ENCODE peak calls at places on chromosomes 2 and 18, in six cellular contexts. One of them, this sample, is unnamed.
A peak's percentile ranks its signal among the peaks of the same experiment; 100 is the strongest.

GRCh38 chr2:146777181-146777580 is 1067.6 kb upstream of the ACVR2A start:
- DNase-seq in stimulated activated naive B cell treated with anti-CD40 and anti-IgM and Interleukin-4, amounts not matched to agents 10 μg/mL and 1 μg/mL and 100 μg/mL, for 72 hours: no peak
- DNase-seq in EL: no peak
- DNase-seq in activated CD4-positive, alpha-beta T cell treated with anti-CD3 and anti-CD28 coated beads for 48 hours: no peak
- DNase-seq in C1 segment of cervical spinal cord: no peak
- DNase-seq in AG08395: no peak
- DNase-seq in this sample: no peak

GRCh38 chr2:189050110-189050712 is 76.0 kb downstream of the COL3A1 start:
- DNase-seq in EL: no peak
- DNase-seq in stimulated activated naive B cell treated with anti-CD40 and anti-IgM and Interleukin-4, amounts not matched to agents 10 μg/mL and 1 μg/mL and 100 μg/mL, for 72 hours: no peak
- DNase-seq in activated CD4-positive, alpha-beta T cell treated with anti-CD3 and anti-CD28 coated beads for 48 hours: no peak
- DNase-seq in C1 segment of cervical spinal cord: no peak
- DNase-seq in AG08395: no peak
- DNase-seq in this sample: no peak

GRCh38 chr2:145027073-145027459 is 507.1 kb upstream of the ZEB2 start:
- DNase-seq in AG08395: peak; percentile 36
- DNase-seq in EL: peak; percentile 87
- DNase-seq in C1 segment of cervical spinal cord: no peak
- DNase-seq in stimulated activated naive B cell treated with anti-CD40 and anti-IgM and Interleukin-4, amounts not matched to agents 10 μg/mL and 1 μg/mL and 100 μg/mL, for 72 hours: no peak
- DNase-seq in activated CD4-positive, alpha-beta T cell treated with anti-CD3 and anti-CD28 coated beads for 48 hours: no peak
- DNase-seq in this sample: no peak

GRCh38 chr2:20438334-20439192 is 8.3 kb upstream of the RHOB start:
- DNase-seq in C1 segment of cervical spinal cord: no peak
- DNase-seq in stimulated activated naive B cell treated with anti-CD40 and anti-IgM and Interleukin-4, amounts not matched to agents 10 μg/mL and 1 μg/mL and 100 μg/mL, for 72 hours: no peak
- DNase-seq in EL: peak; percentile 59
- DNase-seq in activated CD4-positive, alpha-beta T cell treated with anti-CD3 and anti-CD28 coated beads for 48 hours: no peak
- DNase-seq in AG08395: peak; percentile 45
- DNase-seq in this sample: no peak

GRCh38 chr2:43515807-43516497 is 79.9 kb downstream of the THADA start:
- DNase-seq in EL: no peak
- DNase-seq in AG08395: no peak
- DNase-seq in stimulated activated naive B cell treated with anti-CD40 and anti-IgM and Interleukin-4, amounts not matched to agents 10 μg/mL and 1 μg/mL and 100 μg/mL, for 72 hours: no peak
- DNase-seq in C1 segment of cervical spinal cord: no peak
- DNase-seq in activated CD4-positive, alpha-beta T cell treated with anti-CD3 and anti-CD28 coated beads for 48 hours: no peak
- DNase-seq in this sample: no peak

GRCh38 chr2:53724511-53724910 is 43.1 kb upstream of the CHAC2 start:
- DNase-seq in activated CD4-positive, alpha-beta T cell treated with anti-CD3 and anti-CD28 coated beads for 48 hours: no peak
- DNase-seq in C1 segment of cervical spinal cord: no peak
- DNase-seq in stimulated activated naive B cell treated with anti-CD40 and anti-IgM and Interleukin-4, amounts not matched to agents 10 μg/mL and 1 μg/mL and 100 μg/mL, for 72 hours: no peak
- DNase-seq in AG08395: no peak
- DNase-seq in EL: peak; percentile 50
- DNase-seq in this sample: peak; percentile 81

GRCh38 chr2:12321017-12321641 is 395.6 kb upstream of the TRIB2 start:
- DNase-seq in C1 segment of cervical spinal cord: no peak
- DNase-seq in AG08395: peak; percentile 88
- DNase-seq in activated CD4-positive, alpha-beta T cell treated with anti-CD3 and anti-CD28 coated beads for 48 hours: no peak
- DNase-seq in EL: peak; percentile 93
- DNase-seq in stimulated activated naive B cell treated with anti-CD40 and anti-IgM and Interleukin-4, amounts not matched to agents 10 μg/mL and 1 μg/mL and 100 μg/mL, for 72 hours: no peak
- DNase-seq in this sample: peak; percentile 97

GRCh38 chr2:232928564-232929302 is 58.7 kb downstream of the SNORC start:
- DNase-seq in stimulated activated naive B cell treated with anti-CD40 and anti-IgM and Interleukin-4, amounts not matched to agents 10 μg/mL and 1 μg/mL and 100 μg/mL, for 72 hours: no peak
- DNase-seq in AG08395: no peak
- DNase-seq in C1 segment of cervical spinal cord: no peak
- DNase-seq in activated CD4-positive, alpha-beta T cell treated with anti-CD3 and anti-CD28 coated beads for 48 hours: no peak
- DNase-seq in EL: no peak
- DNase-seq in this sample: no peak

GRCh38 chr2:191212119-191212518 is 33.1 kb upstream of the MYO1B start:
- DNase-seq in EL: no peak
- DNase-seq in AG08395: no peak
- DNase-seq in activated CD4-positive, alpha-beta T cell treated with anti-CD3 and anti-CD28 coated beads for 48 hours: no peak
- DNase-seq in C1 segment of cervical spinal cord: no peak
- DNase-seq in stimulated activated naive B cell treated with anti-CD40 and anti-IgM and Interleukin-4, amounts not matched to agents 10 μg/mL and 1 μg/mL and 100 μg/mL, for 72 hours: no peak
- DNase-seq in this sample: no peak

GRCh38 chr2:61632276-61633169 is 94.4 kb upstream of the XPO1 start:
- DNase-seq in EL: no peak
- DNase-seq in activated CD4-positive, alpha-beta T cell treated with anti-CD3 and anti-CD28 coated beads for 48 hours: no peak
- DNase-seq in stimulated activated naive B cell treated with anti-CD40 and anti-IgM and Interleukin-4, amounts not matched to agents 10 μg/mL and 1 μg/mL and 100 μg/mL, for 72 hours: no peak
- DNase-seq in AG08395: no peak
- DNase-seq in C1 segment of cervical spinal cord: no peak
- DNase-seq in this sample: no peak

GRCh38 chr2:3377279-3377611 is 373 bp downstream of the EIPR1 start:
- DNase-seq in stimulated activated naive B cell treated with anti-CD40 and anti-IgM and Interleukin-4, amounts not matched to agents 10 μg/mL and 1 μg/mL and 100 μg/mL, for 72 hours: no peak
- DNase-seq in activated CD4-positive, alpha-beta T cell treated with anti-CD3 and anti-CD28 coated beads for 48 hours: peak; percentile 56
- DNase-seq in EL: peak; percentile 55
- DNase-seq in AG08395: peak; percentile 60
- DNase-seq in C1 segment of cervical spinal cord: no peak
- DNase-seq in this sample: no peak

GRCh38 chr18:73924316-73924715 is 223.3 kb downstream of the FBXO15 start:
- DNase-seq in EL: no peak
- DNase-seq in C1 segment of cervical spinal cord: no peak
- DNase-seq in AG08395: no peak
- DNase-seq in stimulated activated naive B cell treated with anti-CD40 and anti-IgM and Interleukin-4, amounts not matched to agents 10 μg/mL and 1 μg/mL and 100 μg/mL, for 72 hours: no peak
- DNase-seq in activated CD4-positive, alpha-beta T cell treated with anti-CD3 and anti-CD28 coated beads for 48 hours: no peak
- DNase-seq in this sample: no peak

GRCh38 chr2:31397099-31397498 is 17.4 kb downstream of the XDH start:
- DNase-seq in EL: no peak
- DNase-seq in activated CD4-positive, alpha-beta T cell treated with anti-CD3 and anti-CD28 coated beads for 48 hours: no peak
- DNase-seq in C1 segment of cervical spinal cord: no peak
- DNase-seq in stimulated activated naive B cell treated with anti-CD40 and anti-IgM and Interleukin-4, amounts not matched to agents 10 μg/mL and 1 μg/mL and 100 μg/mL, for 72 hours: no peak
- DNase-seq in AG08395: no peak
- DNase-seq in this sample: no peak

GRCh38 chr2:1593371-1594205 is 150.7 kb downstream of the PXDN start:
- DNase-seq in stimulated activated naive B cell treated with anti-CD40 and anti-IgM and Interleukin-4, amounts not matched to agents 10 μg/mL and 1 μg/mL and 100 μg/mL, for 72 hours: no peak
- DNase-seq in EL: peak; percentile 86
- DNase-seq in activated CD4-positive, alpha-beta T cell treated with anti-CD3 and anti-CD28 coated beads for 48 hours: peak; percentile 23
- DNase-seq in AG08395: peak; percentile 90
- DNase-seq in C1 segment of cervical spinal cord: no peak
- DNase-seq in this sample: peak; percentile 77

GRCh38 chr2:56337342-56337741 is 153.6 kb downstream of the CCDC85A start:
- DNase-seq in C1 segment of cervical spinal cord: no peak
- DNase-seq in stimulated activated naive B cell treated with anti-CD40 and anti-IgM and Interleukin-4, amounts not matched to agents 10 μg/mL and 1 μg/mL and 100 μg/mL, for 72 hours: no peak
- DNase-seq in EL: no peak
- DNase-seq in activated CD4-positive, alpha-beta T cell treated with anti-CD3 and anti-CD28 coated beads for 48 hours: no peak
- DNase-seq in AG08395: no peak
- DNase-seq in this sample: no peak

GRCh38 chr2:216574046-216574445 is 59.2 kb upstream of the IGFBP2 start:
- DNase-seq in AG08395: peak; percentile 79
- DNase-seq in C1 segment of cervical spinal cord: no peak
- DNase-seq in EL: peak; percentile 30
- DNase-seq in activated CD4-positive, alpha-beta T cell treated with anti-CD3 and anti-CD28 coated beads for 48 hours: no peak
- DNase-seq in stimulated activated naive B cell treated with anti-CD40 and anti-IgM and Interleukin-4, amounts not matched to agents 10 μg/mL and 1 μg/mL and 100 μg/mL, for 72 hours: no peak
- DNase-seq in this sample: no peak

GRCh38 chr2:171406044-171406443 is 27.7 kb downstream of the METTL8 start:
- DNase-seq in activated CD4-positive, alpha-beta T cell treated with anti-CD3 and anti-CD28 coated beads for 48 hours: no peak
- DNase-seq in EL: no peak
- DNase-seq in AG08395: no peak
- DNase-seq in C1 segment of cervical spinal cord: no peak
- DNase-seq in stimulated activated naive B cell treated with anti-CD40 and anti-IgM and Interleukin-4, amounts not matched to agents 10 μg/mL and 1 μg/mL and 100 μg/mL, for 72 hours: no peak
- DNase-seq in this sample: no peak

GRCh38 chr2:142734231-142734630 is 143.2 kb upstream of the KYNU start:
- DNase-seq in AG08395: no peak
- DNase-seq in stimulated activated naive B cell treated with anti-CD40 and anti-IgM and Interleukin-4, amounts not matched to agents 10 μg/mL and 1 μg/mL and 100 μg/mL, for 72 hours: no peak
- DNase-seq in activated CD4-positive, alpha-beta T cell treated with anti-CD3 and anti-CD28 coated beads for 48 hours: no peak
- DNase-seq in EL: no peak
- DNase-seq in C1 segment of cervical spinal cord: no peak
- DNase-seq in this sample: no peak

GRCh38 chr2:95056461-95057459 is 31.3 kb downstream of the MAL start:
- DNase-seq in AG08395: peak; percentile 28
- DNase-seq in activated CD4-positive, alpha-beta T cell treated with anti-CD3 and anti-CD28 coated beads for 48 hours: no peak
- DNase-seq in EL: peak; percentile 46
- DNase-seq in C1 segment of cervical spinal cord: peak; percentile 53
- DNase-seq in stimulated activated naive B cell treated with anti-CD40 and anti-IgM and Interleukin-4, amounts not matched to agents 10 μg/mL and 1 μg/mL and 100 μg/mL, for 72 hours: no peak
- DNase-seq in this sample: no peak

GRCh38 chr2:177783091-177783490 is 289.5 kb downstream of the PDE11A start:
- DNase-seq in C1 segment of cervical spinal cord: no peak
- DNase-seq in AG08395: no peak
- DNase-seq in EL: no peak
- DNase-seq in activated CD4-positive, alpha-beta T cell treated with anti-CD3 and anti-CD28 coated beads for 48 hours: no peak
- DNase-seq in stimulated activated naive B cell treated with anti-CD40 and anti-IgM and Interleukin-4, amounts not matched to agents 10 μg/mL and 1 μg/mL and 100 μg/mL, for 72 hours: no peak
- DNase-seq in this sample: peak; percentile 1

GRCh38 chr2:235707411-235708096 is 213.7 kb downstream of the AGAP1 start:
- DNase-seq in AG08395: no peak
- DNase-seq in EL: no peak
- DNase-seq in stimulated activated naive B cell treated with anti-CD40 and anti-IgM and Interleukin-4, amounts not matched to agents 10 μg/mL and 1 μg/mL and 100 μg/mL, for 72 hours: no peak
- DNase-seq in C1 segment of cervical spinal cord: no peak
- DNase-seq in activated CD4-positive, alpha-beta T cell treated with anti-CD3 and anti-CD28 coated beads for 48 hours: no peak
- DNase-seq in this sample: no peak

GRCh38 chr2:201322772-201323171 is 34.4 kb downstream of the FLACC1 start:
- DNase-seq in EL: no peak
- DNase-seq in stimulated activated naive B cell treated with anti-CD40 and anti-IgM and Interleukin-4, amounts not matched to agents 10 μg/mL and 1 μg/mL and 100 μg/mL, for 72 hours: no peak
- DNase-seq in AG08395: no peak
- DNase-seq in C1 segment of cervical spinal cord: no peak
- DNase-seq in activated CD4-positive, alpha-beta T cell treated with anti-CD3 and anti-CD28 coated beads for 48 hours: no peak
- DNase-seq in this sample: no peak

GRCh38 chr2:102434655-102435381 is 11.9 kb downstream of the IL18RAP start:
- DNase-seq in EL: no peak
- DNase-seq in AG08395: no peak
- DNase-seq in stimulated activated naive B cell treated with anti-CD40 and anti-IgM and Interleukin-4, amounts not matched to agents 10 μg/mL and 1 μg/mL and 100 μg/mL, for 72 hours: no peak
- DNase-seq in activated CD4-positive, alpha-beta T cell treated with anti-CD3 and anti-CD28 coated beads for 48 hours: no peak
- DNase-seq in C1 segment of cervical spinal cord: no peak
- DNase-seq in this sample: no peak

GRCh38 chr18:79609841-79610281 is 69.7 kb upstream of the CTDP1 start:
- DNase-seq in EL: no peak
- DNase-seq in activated CD4-positive, alpha-beta T cell treated with anti-CD3 and anti-CD28 coated beads for 48 hours: no peak
- DNase-seq in stimulated activated naive B cell treated with anti-CD40 and anti-IgM and Interleukin-4, amounts not matched to agents 10 μg/mL and 1 μg/mL and 100 μg/mL, for 72 hours: no peak
- DNase-seq in C1 segment of cervical spinal cord: no peak
- DNase-seq in AG08395: no peak
- DNase-seq in this sample: no peak

GRCh38 chr2:187504312-187504921 is 49.8 kb downstream of the TFPI start:
- DNase-seq in activated CD4-positive, alpha-beta T cell treated with anti-CD3 and anti-CD28 coated beads for 48 hours: no peak
- DNase-seq in AG08395: no peak
- DNase-seq in stimulated activated naive B cell treated with anti-CD40 and anti-IgM and Interleukin-4, amounts not matched to agents 10 μg/mL and 1 μg/mL and 100 μg/mL, for 72 hours: no peak
- DNase-seq in EL: peak; percentile 7
- DNase-seq in C1 segment of cervical spinal cord: no peak
- DNase-seq in this sample: no peak

GRCh38 chr2:117087565-117088291 is 726.8 kb upstream of the DDX18 start:
- DNase-seq in C1 segment of cervical spinal cord: no peak
- DNase-seq in activated CD4-positive, alpha-beta T cell treated with anti-CD3 and anti-CD28 coated beads for 48 hours: no peak
- DNase-seq in stimulated activated naive B cell treated with anti-CD40 and anti-IgM and Interleukin-4, amounts not matched to agents 10 μg/mL and 1 μg/mL and 100 μg/mL, for 72 hours: no peak
- DNase-seq in AG08395: no peak
- DNase-seq in EL: no peak
- DNase-seq in this sample: no peak

GRCh38 chr18:46542545-46542944 is 114.5 kb downstream of the LOXHD1 start:
- DNase-seq in C1 segment of cervical spinal cord: no peak
- DNase-seq in activated CD4-positive, alpha-beta T cell treated with anti-CD3 and anti-CD28 coated beads for 48 hours: no peak
- DNase-seq in stimulated activated naive B cell treated with anti-CD40 and anti-IgM and Interleukin-4, amounts not matched to agents 10 μg/mL and 1 μg/mL and 100 μg/mL, for 72 hours: no peak
- DNase-seq in EL: no peak
- DNase-seq in AG08395: no peak
- DNase-seq in this sample: peak; percentile 75

This sample was measured in cardiac muscle cell.